ENCODE peak calls at places on chromosomes 3 and 15, in ten cellular contexts. T is uterus; C is central memory CD4-positive, alpha-beta T cell; G is stimulated activated CD4-positive, alpha-beta T cell treated with anti-CD3 and anti-CD28 coated beads, Interleukin-1b, Interleukin-23, amount 100 ng/mL, for 24 hours; N is epithelial cell of esophagus; I is HuH-7; Y is CD14-positive monocyte; H is astrocyte of the hippocampus; A is adipocyte; E is psoas muscle. F is an unnamed sample.

GRCh38 chr15:48748535-48748934 is 62.3 kb downstream of the CEP152 start:
- DNase-seq in Y (no peak), G (no peak), T (no peak), C (no peak), E (no peak), A (peak), I (no peak), N (no peak), H (peak), F (no peak)

GRCh38 chr15:95085056-95085455 is 853.7 kb downstream of the MCTP2 start:
- DNase-seq in N (no peak), I (no peak), G (no peak), H (no peak), Y (no peak), C (no peak), E (no peak), A (peak), T (no peak), F (no peak)

GRCh38 chr3:153628591-153628990 is 466.6 kb downstream of the RAP2B start:
- DNase-seq in I (no peak), C (no peak), E (no peak), Y (no peak), A (no peak), T (no peak), H (no peak), N (peak), G (no peak), F (no peak)

GRCh38 chr15:90598053-90598577 is 68.4 kb downstream of the CRTC3 start:
- DNase-seq in Y (peak), C (no peak), I (peak), T (peak), A (no peak), E (peak), H (no peak), G (no peak), N (no peak), F (no peak)

GRCh38 chr15:80694624-80695098 is 449 bp upstream of the ABHD17C start:
- DNase-seq in G (no peak), Y (no peak), H (peak), A (peak), N (no peak), E (peak), T (peak), C (peak), I (peak), F (no peak)

GRCh38 chr3:144457758-144458157 is 486.1 kb downstream of the DIPK2A start:
- DNase-seq in N (no peak), A (no peak), C (no peak), T (no peak), Y (no peak), H (no peak), E (no peak), I (no peak), G (no peak), F (no peak)

GRCh38 chr3:2819571-2819970 is 290.6 kb downstream of the IL5RA start:
- DNase-seq in Y (no peak), N (no peak), C (no peak), I (no peak), A (no peak), T (no peak), E (no peak), G (no peak), H (no peak), F (no peak)

GRCh38 chr15:74399100-74399499 is 31.7 kb upstream of the CYP11A1 start:
- DNase-seq in G (no peak), A (no peak), C (no peak), N (no peak), E (no peak), Y (no peak), T (no peak), I (no peak), H (no peak), F (no peak)